ENCODE peak calls at places on chromosomes 7 and 10, in nine cellular contexts. F is H9; Z is tibial artery; Q is KG1; U is aorta; I is stimulated activated CD4-positive, alpha-beta T cell treated with anti-CD3 and anti-CD28 coated beads, Interleukin-12 subunit alpha, Interleukin-12 subunit beta, amount 100 ng/mL, for 24 hours; N is T-helper 9 cell; W is amniotic stem cell; G is GM03348. T is an unnamed sample.

GRCh38 chr7:16998481-16999051 is 116.8 kb upstream of the AGR3 start:
- DNase-seq in I (no peak), W (no peak), F (no peak), Q (no peak), N (no peak), U (no peak), Z (no peak), G (no peak), T (no peak)

GRCh38 chr7:27910341-27910740 is 170.4 kb downstream of the TAX1BP1 start:
- DNase-seq in N (no peak), I (no peak), U (no peak), Q (no peak), G (peak), W (no peak), F (peak), Z (no peak), T (no peak)

GRCh38 chr7:88291401-88292173 is 15.1 kb downstream of the STEAP4 start:
- DNase-seq in Z (no peak), W (no peak), I (no peak), U (no peak), G (no peak), F (no peak), Q (no peak), N (no peak), T (peak)

GRCh38 chr10:120477723-120478270 is 20.8 kb downstream of the PLPP4 start:
- DNase-seq in Q (no peak), Z (no peak), U (no peak), N (no peak), W (no peak), G (no peak), F (peak), I (no peak), T (no peak)

GRCh38 chr7:156780724-156781455 is 112.1 kb downstream of the LMBR1 start:
- DNase-seq in U (no peak), F (no peak), I (no peak), N (no peak), Z (no peak), G (no peak), W (no peak), Q (peak), T (no peak)

GRCh38 chr10:11539191-11539868 is 72.1 kb downstream of the USP6NL start:
- DNase-seq in N (no peak), W (no peak), G (peak), Q (no peak), U (no peak), I (no peak), Z (no peak), F (no peak), T (peak)

GRCh38 chr10:71972746-71973695 is 8.8 kb downstream of the CHST3 start:
- DNase-seq in W (no peak), G (no peak), U (no peak), F (no peak), I (no peak), Z (no peak), N (no peak), Q (no peak), T (peak)

GRCh38 chr7:120988591-120989299 is at the start of gene CPED1:
- DNase-seq in G (peak), U (peak), Q (peak), Z (peak), W (peak), F (peak), I (peak), N (peak), T (peak)

GRCh38 chr7:30147223-30147622 is 12.4 kb downstream of the MTURN start:
- DNase-seq in Z (no peak), G (no peak), I (no peak), N (no peak), W (no peak), U (no peak), F (no peak), Q (no peak), T (no peak)

GRCh38 chr10:9294132-9294663 is 1239.7 kb downstream of the GATA3 start:
- DNase-seq in U (no peak), I (no peak), G (no peak), Q (no peak), Z (no peak), N (no peak), W (no peak), F (no peak), T (no peak)

GRCh38 chr7:43625453-43625852 is 42.5 kb downstream of the STK17A start:
- DNase-seq in U (no peak), G (no peak), Z (no peak), F (no peak), I (no peak), W (no peak), N (peak), Q (no peak), T (no peak)

GRCh38 chr7:29335188-29336083 is 140.9 kb downstream of the CHN2 start:
- DNase-seq in F (no peak), W (no peak), I (no peak), G (no peak), N (no peak), U (no peak), Z (no peak), Q (no peak), T (no peak)

GRCh38 chr10:93518531-93518930 is 22.1 kb downstream of the CEP55 start:
- DNase-seq in Q (no peak), U (no peak), G (no peak), F (no peak), I (no peak), W (no peak), N (no peak), Z (no peak), T (no peak)

GRCh38 chr10:126006906-126007305 is 110.5 kb downstream of the FANK1 start:
- DNase-seq in N (no peak), G (no peak), Q (no peak), W (no peak), I (no peak), U (no peak), Z (no peak), F (no peak), T (no peak)

GRCh38 chr10:93180402-93181040 is 106.8 kb downstream of the CYP26A1 start:
- DNase-seq in W (no peak), F (no peak), Z (peak), U (peak), I (no peak), N (no peak), Q (no peak), G (peak), T (peak)

GRCh38 chr10:113487154-113487553 is 65.7 kb upstream of the HABP2 start:
- DNase-seq in N (no peak), W (no peak), Z (no peak), F (no peak), I (no peak), Q (no peak), U (no peak), G (no peak), T (no peak)

GRCh38 chr7:113796557-113796956 is 122.3 kb downstream of the PPP1R3A start:
- DNase-seq in F (no peak), G (no peak), Q (no peak), W (peak), N (no peak), Z (no peak), U (no peak), I (no peak), T (no peak)

GRCh38 chr7:143429770-143430698 is 13.2 kb upstream of the TAS2R60 start:
- DNase-seq in N (no peak), Q (no peak), I (no peak), G (peak), W (no peak), Z (no peak), U (no peak), F (no peak), T (no peak)

GRCh38 chr7:133484135-133484534 is 231.3 kb downstream of the EXOC4 start:
- DNase-seq in Z (no peak), N (no peak), G (no peak), W (no peak), I (peak), F (no peak), Q (no peak), U (no peak), T (no peak)